ENCODE peak calls at places on chromosomes 4 and X, in seven cellular contexts. J is tibial artery, E is chondrocyte, C is fibroblast of mammary gland, Q is sigmoid colon, S is adrenal gland, O is Peyer's patch. P is an unnamed sample.

GRCh38 chr4:600166-600565 is 24.1 kb upstream of the TMEM271 start:
- DNase-seq in C (no peak), J (no peak), O (no peak), Q (no peak), E (no peak), S (no peak), P (no peak)

GRCh38 chr4:152503606-152504290 is 32.1 kb downstream of the FBXW7 start:
- DNase-seq in C (no peak), O (no peak), Q (no peak), E (no peak), J (no peak), S (no peak), P (no peak)

GRCh38 chrX:44343412-44343942 is at the start of gene EFHC2:
- DNase-seq in E (no peak), J (peak; percentile 65), Q (peak; percentile 63), C (peak; percentile 5), S (peak; percentile 7), O (peak; percentile 62), P (no peak)

GRCh38 chrX:6382284-6382683 is 152.6 kb downstream of the VCX3A start:
- DNase-seq in O (no peak), J (no peak), Q (no peak), S (no peak), C (no peak), E (no peak), P (no peak)

GRCh38 chr4:3865986-3866812 is 100.0 kb downstream of the ADRA2C start:
- DNase-seq in O (peak; percentile 27), E (peak; percentile 74), S (no peak), J (peak; percentile 58), C (no peak), Q (peak; percentile 40), P (no peak)

GRCh38 chr4:75637827-75638226 is 7.5 kb upstream of the CDKL2 start:
- DNase-seq in J (no peak), S (no peak), C (no peak), Q (no peak), O (no peak), E (no peak), P (no peak)

GRCh38 chrX:16873106-16873505 is 2.9 kb upstream of the RBBP7 start:
- DNase-seq in S (no peak), J (no peak), Q (no peak), E (no peak), O (no peak), C (no peak), P (no peak)

GRCh38 chrX:94751611-94752010 is 1077.6 kb downstream of the FAM133A start:
- DNase-seq in J (no peak), O (no peak), Q (no peak), C (no peak), S (no peak), E (no peak), P (no peak)

GRCh38 chr4:189177130-189177529 is 763.5 kb upstream of the FRG1 start:
- DNase-seq in C (peak; percentile 2), O (no peak), Q (no peak), S (no peak), E (no peak), J (no peak), P (no peak)

GRCh38 chrX:109732319-109732779 is 708 bp downstream of the ACSL4 start:
- DNase-seq in C (peak; percentile 60), Q (no peak), S (peak; percentile 13), E (no peak), O (no peak), J (no peak), P (peak; percentile 45)

GRCh38 chr4:70920592-70920991 is 18.4 kb downstream of the MOB1B start:
- DNase-seq in S (no peak), J (no peak), O (no peak), Q (no peak), C (no peak), E (no peak), P (no peak)

GRCh38 chr4:13527983-13528822 is 16.1 kb downstream of the NKX3-2 start:
- DNase-seq in C (no peak), S (no peak), O (no peak), Q (peak; percentile 68), J (no peak), E (no peak), P (no peak)

GRCh38 chr4:959338-960139 is 13.8 kb downstream of the DGKQ start:
- DNase-seq in S (no peak), E (peak; percentile 80), Q (peak; percentile 55), C (no peak), J (peak; percentile 59), O (no peak), P (no peak)

GRCh38 chr4:169116270-169116901 is 106.3 kb upstream of the CBR4 start:
- DNase-seq in Q (no peak), J (no peak), S (no peak), C (peak; percentile 48), O (no peak), E (no peak), P (peak; percentile 16)

GRCh38 chr4:81651500-81651899 is 179.8 kb upstream of the RASGEF1B start:
- DNase-seq in C (peak; percentile 4), Q (no peak), O (no peak), S (no peak), J (no peak), E (no peak), P (no peak)
- TF ChIP-seq CTCF in C (no peak), Q (no peak), O (no peak), S (no peak), J (no peak), E (no peak), P (no peak)

GRCh38 chrX:153649915-153650782 is 3.1 kb downstream of the DUSP9 start:
- DNase-seq in O (peak; percentile 34), E (peak; percentile 77), C (no peak), S (peak; percentile 4), Q (peak; percentile 46), J (peak; percentile 38), P (no peak)

GRCh38 chrX:153653556-153653955 is 6.6 kb downstream of the DUSP9 start:
- DNase-seq in Q (no peak), E (no peak), C (no peak), S (no peak), J (no peak), O (no peak), P (no peak)

GRCh38 chrX:153650959-153651358 is 4.0 kb downstream of the DUSP9 start:
- DNase-seq in J (peak; percentile 19), C (no peak), Q (no peak), O (no peak), E (peak; percentile 76), S (peak; percentile 2), P (no peak)

GRCh38 chrX:153649178-153649914 is 2.3 kb downstream of the DUSP9 start:
- DNase-seq in Q (peak; percentile 49), J (peak; percentile 27), O (peak; percentile 55), C (no peak), E (peak; percentile 87), S (peak; percentile 50), P (no peak)

DNA sequence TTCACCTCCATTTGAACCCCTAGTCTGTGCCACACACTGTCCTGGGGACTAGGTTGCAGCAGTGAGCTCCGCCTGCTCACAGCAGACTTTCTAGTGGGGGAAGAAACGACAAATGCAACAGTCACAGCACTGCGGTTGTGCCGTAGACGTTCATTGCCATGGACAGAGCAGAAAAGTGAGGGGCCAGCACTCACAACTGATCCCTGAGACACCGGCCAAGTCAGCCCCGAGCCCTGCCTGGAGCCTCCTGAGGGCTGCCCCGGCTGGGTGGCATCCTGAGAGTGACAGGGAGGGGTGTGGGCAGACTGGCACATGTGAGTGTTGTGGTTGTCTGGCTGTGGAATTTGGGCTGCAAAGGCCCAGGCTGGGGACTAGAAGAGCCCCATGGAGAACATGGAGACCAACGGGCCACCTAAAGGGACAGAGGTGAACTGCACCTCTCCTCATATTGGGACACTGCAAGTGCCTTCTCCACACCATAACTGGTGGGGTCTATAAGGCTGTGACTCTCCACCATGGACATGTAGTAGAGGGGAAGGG is 4.6 kb downstream of the DUSP9 start:
- DNase-seq in J (no peak), C (no peak), Q (peak; percentile 20), E (peak; percentile 63), O (peak; percentile 43), S (peak; percentile 3), P (no peak)
- TF ChIP-seq CTCF in J (no peak), C (peak; percentile 17), Q (no peak), E (peak; percentile 43), O (no peak), S (no peak), P (peak; percentile 56)

GRCh38 chr4:86894465-86894864 is 2.2 kb upstream of the C4orf36 start:
- DNase-seq in Q (no peak), S (no peak), E (no peak), C (peak; percentile 27), J (no peak), O (no peak), P (peak; percentile 27)

GRCh38 chr4:86892639-86892965 is 380 bp upstream of the C4orf36 start:
- DNase-seq in E (no peak), S (no peak), O (no peak), C (no peak), J (no peak), Q (no peak), P (peak; percentile 15)

GRCh38 chr4:86895692-86896488 is 3.7 kb upstream of the C4orf36 start:
- DNase-seq in E (no peak), C (peak; percentile 78), O (no peak), S (peak; percentile 21), J (no peak), Q (no peak), P (peak; percentile 80)

GRCh38 chr4:86893136-86893535 is 914 bp upstream of the C4orf36 start:
- DNase-seq in E (no peak), Q (no peak), C (no peak), O (no peak), S (no peak), J (no peak), P (no peak)

GRCh38 chr4:86891785-86892638 is at the start of gene C4orf36:
- DNase-seq in E (no peak), J (peak; percentile 72), S (peak; percentile 79), O (peak; percentile 62), C (peak; percentile 40), Q (peak; percentile 77), P (peak; percentile 41)
- TF ChIP-seq CTCF in E (peak; percentile 45), J (no peak), S (no peak), O (no peak), C (no peak), Q (no peak), P (no peak)

GRCh38 chr4:140326395-140326993 is 47.0 kb upstream of the SCOC start:
- DNase-seq in Q (no peak), J (no peak), O (peak; percentile 51), E (no peak), C (peak; percentile 67), S (peak; percentile 29), P (peak; percentile 33)

GRCh38 chr4:140332734-140333133 is 40.7 kb upstream of the SCOC start:
- DNase-seq in Q (no peak), C (no peak), J (no peak), S (no peak), E (no peak), O (no peak), P (no peak)

GRCh38 chr4:140331245-140331644 is 42.2 kb upstream of the SCOC start:
- DNase-seq in J (no peak), Q (no peak), O (no peak), C (no peak), S (no peak), E (no peak), P (no peak)

GRCh38 chr4:140333523-140333922 is 39.9 kb upstream of the SCOC start:
- DNase-seq in C (no peak), J (no peak), S (no peak), O (no peak), E (no peak), Q (no peak), P (no peak)

GRCh38 chr4:140330311-140330900 is 43.0 kb upstream of the SCOC start:
- DNase-seq in S (no peak), E (no peak), O (no peak), J (no peak), C (peak; percentile 61), Q (no peak), P (peak; percentile 35)
- TF ChIP-seq CTCF in S (peak; percentile 51), E (peak; percentile 84), O (peak; percentile 41), J (no peak), C (peak; percentile 55), Q (peak; percentile 31), P (peak; percentile 84)

P was measured in HFFc6.